ENCODE peak calls at places on chromosome 20, in six cellular contexts. One of them, this sample, is unnamed.

GRCh38 chr20:64247312-64247627 is 8.3 kb upstream of the PCMTD2 start:
- DNase-seq in bronchial epithelial cell: no peak
- DNase-seq in heart left ventricle: no peak
- DNase-seq in CD8-positive, alpha-beta T cell: no peak
- DNase-seq in hepatocyte: no peak
- DNase-seq in GM12878: no peak
- DNase-seq in this sample: no peak

GRCh38 chr20:8798505-8798904 is 270.4 kb upstream of the PLCB4 start:
- DNase-seq in bronchial epithelial cell: no peak
- DNase-seq in heart left ventricle: no peak
- DNase-seq in CD8-positive, alpha-beta T cell: no peak
- DNase-seq in hepatocyte: no peak
- DNase-seq in GM12878: no peak
- DNase-seq in this sample: no peak

GRCh38 chr20:9668356-9668755 is 154.0 kb downstream of the LAMP5 start:
- DNase-seq in bronchial epithelial cell: no peak
- DNase-seq in heart left ventricle: no peak
- DNase-seq in CD8-positive, alpha-beta T cell: no peak
- DNase-seq in hepatocyte: no peak
- DNase-seq in GM12878: no peak
- DNase-seq in this sample: no peak

GRCh38 chr20:19937651-19938420 is 79.3 kb upstream of the NAA20 start:
- DNase-seq in bronchial epithelial cell: no peak
- DNase-seq in heart left ventricle: no peak
- DNase-seq in CD8-positive, alpha-beta T cell: no peak
- DNase-seq in hepatocyte: no peak
- DNase-seq in GM12878: peak; percentile 23
- DNase-seq in this sample: peak; percentile 56

GRCh38 chr20:43949741-43950618 is 35.3 kb downstream of the TOX2 start:
- DNase-seq in bronchial epithelial cell: no peak
- DNase-seq in heart left ventricle: no peak
- DNase-seq in CD8-positive, alpha-beta T cell: peak; percentile 63
- DNase-seq in hepatocyte: no peak
- DNase-seq in GM12878: peak; percentile 66
- DNase-seq in this sample: peak; percentile 78

GRCh38 chr20:37385659-37386504 is 39.9 kb downstream of the SRC start:
- DNase-seq in bronchial epithelial cell: no peak
- DNase-seq in heart left ventricle: no peak
- DNase-seq in CD8-positive, alpha-beta T cell: no peak
- DNase-seq in hepatocyte: no peak
- DNase-seq in GM12878: no peak
- DNase-seq in this sample: no peak

GRCh38 chr20:23419995-23420901 is 1.0 kb downstream of the NAPB start:
- DNase-seq in bronchial epithelial cell: peak; percentile 71
- DNase-seq in heart left ventricle: peak; percentile 33
- DNase-seq in CD8-positive, alpha-beta T cell: peak; percentile 13
- DNase-seq in hepatocyte: peak; percentile 71
- DNase-seq in GM12878: no peak
- DNase-seq in this sample: peak; percentile 49

GRCh38 chr20:11651647-11652046 is 266.0 kb upstream of the BTBD3 start:
- DNase-seq in bronchial epithelial cell: no peak
- DNase-seq in heart left ventricle: no peak
- DNase-seq in CD8-positive, alpha-beta T cell: no peak
- DNase-seq in hepatocyte: no peak
- DNase-seq in GM12878: no peak
- DNase-seq in this sample: no peak

GRCh38 chr20:46752639-46753235 is 43.3 kb downstream of the SLC2A10 start:
- DNase-seq in bronchial epithelial cell: peak; percentile 39
- DNase-seq in heart left ventricle: peak; percentile 17
- DNase-seq in CD8-positive, alpha-beta T cell: peak; percentile 24
- DNase-seq in hepatocyte: peak; percentile 85
- DNase-seq in GM12878: no peak
- DNase-seq in this sample: peak; percentile 56

GRCh38 chr20:668050-668449 is 7.6 kb downstream of the SCRT2 start:
- DNase-seq in bronchial epithelial cell: no peak
- DNase-seq in heart left ventricle: no peak
- DNase-seq in CD8-positive, alpha-beta T cell: no peak
- DNase-seq in hepatocyte: no peak
- DNase-seq in GM12878: no peak
- DNase-seq in this sample: no peak

GRCh38 chr20:54601831-54602515 is 126.6 kb downstream of the DOK5 start:
- DNase-seq in bronchial epithelial cell: no peak
- DNase-seq in heart left ventricle: no peak
- DNase-seq in CD8-positive, alpha-beta T cell: no peak
- DNase-seq in hepatocyte: no peak
- DNase-seq in GM12878: no peak
- DNase-seq in this sample: no peak

GRCh38 chr20:63498950-63499332 is at the start of gene EEF1A2:
- DNase-seq in bronchial epithelial cell: no peak
- DNase-seq in heart left ventricle: no peak
- DNase-seq in CD8-positive, alpha-beta T cell: peak; percentile 31
- DNase-seq in hepatocyte: peak; percentile 78
- DNase-seq in GM12878: no peak
- DNase-seq in this sample: no peak

GRCh38 chr20:17226410-17227198 is at the start of gene PCSK2:
- DNase-seq in bronchial epithelial cell: peak; percentile 1
- DNase-seq in heart left ventricle: no peak
- DNase-seq in CD8-positive, alpha-beta T cell: no peak
- DNase-seq in hepatocyte: peak; percentile 93
- DNase-seq in GM12878: no peak
- DNase-seq in this sample: no peak

GRCh38 chr20:10922941-10923340 is 249.1 kb upstream of the JAG1 start:
- DNase-seq in bronchial epithelial cell: peak; percentile 88
- DNase-seq in heart left ventricle: no peak
- DNase-seq in CD8-positive, alpha-beta T cell: no peak
- DNase-seq in hepatocyte: peak; percentile 71
- DNase-seq in GM12878: no peak
- DNase-seq in this sample: no peak

GRCh38 chr20:10609276-10609675 is 64.5 kb downstream of the JAG1 start:
- DNase-seq in bronchial epithelial cell: no peak
- DNase-seq in heart left ventricle: peak; percentile 70
- DNase-seq in CD8-positive, alpha-beta T cell: no peak
- DNase-seq in hepatocyte: no peak
- DNase-seq in GM12878: no peak
- DNase-seq in this sample: no peak

GRCh38 chr20:6819599-6819998 is 52.1 kb downstream of the BMP2 start:
- DNase-seq in bronchial epithelial cell: no peak
- DNase-seq in heart left ventricle: no peak
- DNase-seq in CD8-positive, alpha-beta T cell: no peak
- DNase-seq in hepatocyte: peak; percentile 28
- DNase-seq in GM12878: no peak
- DNase-seq in this sample: no peak
- TF ChIP-seq CTCF in bronchial epithelial cell: peak; percentile 25
- TF ChIP-seq CTCF in heart left ventricle: no peak
- TF ChIP-seq CTCF in CD8-positive, alpha-beta T cell: no peak
- TF ChIP-seq CTCF in hepatocyte: peak; percentile 35
- TF ChIP-seq CTCF in GM12878: no peak
- TF ChIP-seq CTCF in this sample: no peak

GRCh38 chr20:48348022-48348421 is 479.8 kb downstream of the PREX1 start:
- DNase-seq in bronchial epithelial cell: no peak
- DNase-seq in heart left ventricle: no peak
- DNase-seq in CD8-positive, alpha-beta T cell: no peak
- DNase-seq in hepatocyte: no peak
- DNase-seq in GM12878: no peak
- DNase-seq in this sample: no peak

GRCh38 chr20:48349673-48350072 is 478.1 kb downstream of the PREX1 start:
- DNase-seq in bronchial epithelial cell: no peak
- DNase-seq in heart left ventricle: no peak
- DNase-seq in CD8-positive, alpha-beta T cell: no peak
- DNase-seq in hepatocyte: no peak
- DNase-seq in GM12878: no peak
- DNase-seq in this sample: no peak

GRCh38 chr20:48352042-48352441 is 475.8 kb downstream of the PREX1 start:
- DNase-seq in bronchial epithelial cell: no peak
- DNase-seq in heart left ventricle: no peak
- DNase-seq in CD8-positive, alpha-beta T cell: no peak
- DNase-seq in hepatocyte: no peak
- DNase-seq in GM12878: no peak
- DNase-seq in this sample: no peak

GRCh38 chr20:48352628-48353027 is 475.2 kb downstream of the PREX1 start:
- DNase-seq in bronchial epithelial cell: no peak
- DNase-seq in heart left ventricle: no peak
- DNase-seq in CD8-positive, alpha-beta T cell: no peak
- DNase-seq in hepatocyte: no peak
- DNase-seq in GM12878: no peak
- DNase-seq in this sample: no peak

GRCh38 chr20:48350291-48350988 is 477.4 kb downstream of the PREX1 start:
- DNase-seq in bronchial epithelial cell: no peak
- DNase-seq in heart left ventricle: no peak
- DNase-seq in CD8-positive, alpha-beta T cell: no peak
- DNase-seq in hepatocyte: no peak
- DNase-seq in GM12878: no peak
- DNase-seq in this sample: no peak
- TF ChIP-seq CTCF in bronchial epithelial cell: no peak
- TF ChIP-seq CTCF in heart left ventricle: peak; percentile 27
- TF ChIP-seq CTCF in CD8-positive, alpha-beta T cell: no peak
- TF ChIP-seq CTCF in hepatocyte: peak; percentile 19
- TF ChIP-seq CTCF in GM12878: peak; percentile 41
- TF ChIP-seq CTCF in this sample: no peak

GRCh38 chr20:14189794-14190402 is 147.5 kb downstream of the FLRT3 start:
- DNase-seq in bronchial epithelial cell: peak; percentile 68
- DNase-seq in heart left ventricle: no peak
- DNase-seq in CD8-positive, alpha-beta T cell: no peak
- DNase-seq in hepatocyte: peak; percentile 67
- DNase-seq in GM12878: no peak
- DNase-seq in this sample: no peak

GRCh38 chr20:14191559-14191958 is 145.9 kb downstream of the FLRT3 start:
- DNase-seq in bronchial epithelial cell: no peak
- DNase-seq in heart left ventricle: no peak
- DNase-seq in CD8-positive, alpha-beta T cell: no peak
- DNase-seq in hepatocyte: no peak
- DNase-seq in GM12878: no peak
- DNase-seq in this sample: no peak

GRCh38 chr20:14197097-14197496 is 140.3 kb downstream of the FLRT3 start:
- DNase-seq in bronchial epithelial cell: no peak
- DNase-seq in heart left ventricle: no peak
- DNase-seq in CD8-positive, alpha-beta T cell: no peak
- DNase-seq in hepatocyte: no peak
- DNase-seq in GM12878: no peak
- DNase-seq in this sample: no peak

GRCh38 chr20:14193443-14193842 is 144.0 kb downstream of the FLRT3 start:
- DNase-seq in bronchial epithelial cell: no peak
- DNase-seq in heart left ventricle: no peak
- DNase-seq in CD8-positive, alpha-beta T cell: no peak
- DNase-seq in hepatocyte: no peak
- DNase-seq in GM12878: no peak
- DNase-seq in this sample: no peak

DNA sequence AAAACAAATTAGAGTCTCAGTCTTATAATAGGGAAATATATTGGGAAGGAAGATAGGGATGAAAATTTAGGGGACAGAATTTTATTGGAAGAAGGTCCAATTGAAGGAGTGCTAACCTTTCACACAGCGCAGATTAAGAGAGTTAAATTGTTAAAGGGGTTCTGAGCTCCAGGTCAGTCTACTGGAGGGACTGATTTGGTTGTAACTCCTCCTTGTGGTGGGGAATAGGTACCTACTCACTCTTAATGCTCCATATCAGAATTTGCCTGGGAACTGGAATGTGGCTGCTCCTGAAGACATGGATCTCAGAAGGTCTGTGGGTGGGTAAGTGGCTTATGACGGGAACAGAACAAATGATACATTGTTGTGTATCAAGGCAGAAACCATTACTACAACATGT is 143.5 kb downstream of the FLRT3 start:
- DNase-seq in bronchial epithelial cell: peak; percentile 25
- DNase-seq in heart left ventricle: no peak
- DNase-seq in CD8-positive, alpha-beta T cell: no peak
- DNase-seq in hepatocyte: no peak
- DNase-seq in GM12878: no peak
- DNase-seq in this sample: no peak
- TF ChIP-seq CTCF in bronchial epithelial cell: no peak
- TF ChIP-seq CTCF in heart left ventricle: no peak
- TF ChIP-seq CTCF in CD8-positive, alpha-beta T cell: no peak
- TF ChIP-seq CTCF in hepatocyte: no peak
- TF ChIP-seq CTCF in GM12878: no peak
- TF ChIP-seq CTCF in this sample: no peak

DNA sequence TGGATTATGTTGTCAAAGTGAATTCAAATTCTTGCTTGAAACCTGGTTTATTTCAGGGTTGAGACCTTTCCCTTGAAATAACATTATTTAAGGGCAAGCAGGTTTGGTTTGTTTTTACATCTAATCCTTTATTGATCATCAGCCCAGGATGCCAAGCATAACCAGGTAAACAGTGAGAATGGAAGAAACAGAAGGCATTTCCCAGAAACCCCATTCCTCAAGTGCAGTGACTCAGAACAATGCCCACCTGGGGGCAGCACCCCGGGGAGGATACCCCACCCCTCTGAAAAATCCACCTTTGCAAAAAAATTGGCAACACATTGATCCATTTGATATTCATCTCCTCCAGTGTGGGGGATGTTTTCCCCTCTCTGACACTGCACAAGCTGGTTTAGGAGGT is 32.5 kb downstream of the POFUT1 start:
- DNase-seq in bronchial epithelial cell: no peak
- DNase-seq in heart left ventricle: no peak
- DNase-seq in CD8-positive, alpha-beta T cell: no peak
- DNase-seq in hepatocyte: no peak
- DNase-seq in GM12878: no peak
- DNase-seq in this sample: no peak
- TF ChIP-seq CTCF in bronchial epithelial cell: no peak
- TF ChIP-seq CTCF in heart left ventricle: no peak
- TF ChIP-seq CTCF in CD8-positive, alpha-beta T cell: no peak
- TF ChIP-seq CTCF in hepatocyte: peak; percentile 16
- TF ChIP-seq CTCF in GM12878: peak; percentile 5
- TF ChIP-seq CTCF in this sample: no peak